ENCODE peak calls at places on chromosomes 5 and 9, in eight cellular contexts. J is pulmonary artery endothelial cell; N is coronary artery; D is astrocyte of the spinal cord; I is stimulated activated CD4-positive, alpha-beta T cell treated with anti-CD3 and anti-CD28 coated beads, Interleukin-12 subunit alpha, Interleukin-12 subunit beta, amount 100 ng/mL, for 4 hours; B is lung; W is NCI-H1694; A is CD8-positive, alpha-beta T cell. L is an unnamed sample.

GRCh38 chr5:677131-678101 is 15.7 kb downstream of the TPPP start:
- DNase-seq in J (no peak), N (peak), D (no peak), I (no peak), B (no peak), W (no peak), A (peak), L (peak)

GRCh38 chr5:145681686-145682085 is 153.5 kb downstream of the PRELID2 start:
- DNase-seq in J (peak), N (no peak), D (peak), I (no peak), B (peak), W (peak), A (no peak), L (no peak)

GRCh38 chr5:110250790-110251189 is 475.7 kb downstream of the TMEM232 start:
- DNase-seq in J (no peak), N (no peak), D (no peak), I (no peak), B (no peak), W (no peak), A (no peak), L (no peak)

GRCh38 chr5:137201876-137202275 is 297.2 kb downstream of the SPOCK1 start:
- DNase-seq in J (no peak), N (no peak), D (peak), I (no peak), B (no peak), W (no peak), A (no peak), L (no peak)

GRCh38 chr9:126668058-126668457 is 54.3 kb downstream of the LMX1B start:
- DNase-seq in J (no peak), N (no peak), D (no peak), I (no peak), B (no peak), W (no peak), A (no peak), L (no peak)

GRCh38 chr9:72554221-72554641 is 32.8 kb downstream of the TMC1 start:
- DNase-seq in J (no peak), N (no peak), D (peak), I (no peak), B (no peak), W (no peak), A (no peak), L (no peak)

GRCh38 chr9:16715404-16715803 is 155.1 kb downstream of the BNC2 start:
- DNase-seq in J (no peak), N (no peak), D (no peak), I (no peak), B (no peak), W (no peak), A (no peak), L (no peak)

GRCh38 chr9:126155756-126156664 is 170.6 kb upstream of the MVB12B start:
- DNase-seq in J (no peak), N (peak), D (no peak), I (no peak), B (no peak), W (no peak), A (no peak), L (no peak)

GRCh38 chr5:24135536-24135935 is 509.2 kb downstream of the CDH10 start:
- DNase-seq in J (no peak), N (no peak), D (no peak), I (no peak), B (no peak), W (no peak), A (no peak), L (no peak)

GRCh38 chr9:94031380-94031779 is 52.9 kb upstream of the PTPDC1 start:
- DNase-seq in J (no peak), N (no peak), D (no peak), I (no peak), B (no peak), W (no peak), A (no peak), L (no peak)

GRCh38 chr9:126450537-126451205 is 124.0 kb downstream of the MVB12B start:
- DNase-seq in J (no peak), N (peak), D (no peak), I (no peak), B (no peak), W (no peak), A (no peak), L (no peak)

GRCh38 chr5:29114331-29114768 is 2076.0 kb upstream of the CDH9 start:
- DNase-seq in J (no peak), N (no peak), D (no peak), I (no peak), B (no peak), W (no peak), A (no peak), L (no peak)

GRCh38 chr9:130846487-130847305 is 11.6 kb downstream of the ABL1 start:
- DNase-seq in J (peak), N (peak), D (peak), I (no peak), B (no peak), W (no peak), A (no peak), L (no peak)

GRCh38 chr9:74846771-74847170 is 41.0 kb downstream of the TRPM6 start:
- DNase-seq in J (no peak), N (no peak), D (peak), I (no peak), B (no peak), W (no peak), A (no peak), L (no peak)

GRCh38 chr9:107213561-107214028 is 69.5 kb upstream of the RAD23B start:
- DNase-seq in J (peak), N (no peak), D (peak), I (no peak), B (peak), W (no peak), A (no peak), L (peak)

GRCh38 chr9:105299190-105299854 is 54.9 kb downstream of the SLC44A1 start:
- DNase-seq in J (peak), N (peak), D (peak), I (no peak), B (no peak), W (no peak), A (no peak), L (no peak)

GRCh38 chr5:40046792-40047191 is 622.0 kb upstream of the DAB2 start:
- DNase-seq in J (peak), N (no peak), D (peak), I (no peak), B (no peak), W (no peak), A (no peak), L (no peak)

GRCh38 chr9:89444212-89444611 is 53.7 kb downstream of the SEMA4D start:
- DNase-seq in J (no peak), N (no peak), D (no peak), I (no peak), B (no peak), W (no peak), A (peak), L (no peak)

GRCh38 chr9:69078581-69078980 is 43.0 kb downstream of the FXN start:
- DNase-seq in J (no peak), N (peak), D (peak), I (no peak), B (no peak), W (no peak), A (no peak), L (no peak)

GRCh38 chr9:6777218-6777902 is 19.6 kb downstream of the KDM4C start:
- DNase-seq in J (no peak), N (no peak), D (no peak), I (no peak), B (no peak), W (no peak), A (no peak), L (no peak)

GRCh38 chr9:125507247-125507646 is 199.8 kb downstream of the MAPKAP1 start:
- DNase-seq in J (no peak), N (no peak), D (no peak), I (no peak), B (no peak), W (no peak), A (no peak), L (no peak)

GRCh38 chr5:74638776-74639537 is 1.6 kb downstream of the ENC1 start:
- DNase-seq in J (no peak), N (no peak), D (peak), I (no peak), B (no peak), W (peak), A (no peak), L (no peak)

GRCh38 chr5:135832263-135832555 is 2.3 kb upstream of the SLC25A48 start:
- DNase-seq in J (no peak), N (peak), D (no peak), I (no peak), B (no peak), W (no peak), A (no peak), L (no peak)

GRCh38 chr5:107248065-107248695 is 422.6 kb downstream of the EFNA5 start:
- DNase-seq in J (peak), N (no peak), D (peak), I (peak), B (peak), W (peak), A (no peak), L (no peak)

GRCh38 chr9:71279188-71279739 is 157.8 kb upstream of the TRPM3 start:
- DNase-seq in J (no peak), N (no peak), D (no peak), I (no peak), B (no peak), W (no peak), A (no peak), L (no peak)

GRCh38 chr5:162567644-162568043 is 500.1 kb downstream of the GABRG2 start:
- DNase-seq in J (no peak), N (no peak), D (no peak), I (no peak), B (peak), W (no peak), A (no peak), L (no peak)

GRCh38 chr9:13860926-13861325 is 453.0 kb downstream of the NFIB start:
- DNase-seq in J (no peak), N (no peak), D (no peak), I (no peak), B (no peak), W (no peak), A (no peak), L (no peak)

GRCh38 chr9:97802276-97802675 is 50.8 kb upstream of the FOXE1 start:
- DNase-seq in J (no peak), N (no peak), D (peak), I (no peak), B (no peak), W (no peak), A (no peak), L (no peak)

GRCh38 chr5:53820119-53820801 is 259.8 kb downstream of the NDUFS4 start:
- DNase-seq in J (no peak), N (no peak), D (no peak), I (no peak), B (no peak), W (no peak), A (no peak), L (no peak)

GRCh38 chr5:39201795-39202593 is 17.4 kb downstream of the FYB1 start:
- DNase-seq in J (no peak), N (no peak), D (no peak), I (no peak), B (no peak), W (no peak), A (no peak), L (no peak)

GRCh38 chr9:132878695-132879064 is at the start of gene SPACA9:
- DNase-seq in J (no peak), N (peak), D (peak), I (peak), B (peak), W (no peak), A (no peak), L (peak)

GRCh38 chr5:68745459-68745858 is 348.4 kb upstream of the SLC30A5 start:
- DNase-seq in J (no peak), N (no peak), D (no peak), I (no peak), B (no peak), W (no peak), A (no peak), L (no peak)

GRCh38 chr5:143968071-143968878 is 156.3 kb downstream of the HMHB1 start:
- DNase-seq in J (no peak), N (no peak), D (peak), I (no peak), B (no peak), W (peak), A (no peak), L (no peak)

GRCh38 chr5:142109356-142110045 is 922 bp downstream of the NDFIP1 start:
- DNase-seq in J (no peak), N (no peak), D (no peak), I (no peak), B (no peak), W (no peak), A (peak), L (no peak)

GRCh38 chr5:160471761-160472160 is 50.1 kb downstream of the PTTG1 start:
- DNase-seq in J (no peak), N (no peak), D (no peak), I (no peak), B (no peak), W (no peak), A (no peak), L (no peak)

GRCh38 chr5:66814146-66814991 is 218.2 kb downstream of the MAST4 start:
- DNase-seq in J (no peak), N (no peak), D (peak), I (no peak), B (no peak), W (peak), A (peak), L (peak)

GRCh38 chr5:105371169-105371568 is 1808.6 kb upstream of the NUDT12 start:
- DNase-seq in J (no peak), N (no peak), D (no peak), I (no peak), B (no peak), W (no peak), A (no peak), L (no peak)

L was measured in GM12892.